ENCODE peak calls at places on chromosomes 16 and 17, in six cellular contexts. X, N, C, R, A and Z are unnamed samples.

GRCh38 chr17:81090361-81091133 is 55.6 kb downstream of the BAIAP2 start:
- DNase-seq in X (no peak), N (peak), C (no peak), R (peak), A (no peak), Z (no peak)

GRCh38 chr17:8124350-8125195 is 667 bp upstream of the HES7 start:
- DNase-seq in X (peak), N (no peak), C (no peak), R (peak), A (no peak), Z (no peak)

GRCh38 chr16:27407158-27407557 is 5.2 kb downstream of the IL21R start:
- DNase-seq in X (no peak), N (no peak), C (peak), R (no peak), A (no peak), Z (no peak)

GRCh38 chr16:28823291-28823718 is 506 bp downstream of the ATXN2L start:
- DNase-seq in X (peak), N (no peak), C (peak), R (no peak), A (no peak), Z (no peak)

GRCh38 chr16:77424841-77425604 is 9.8 kb downstream of the ADAMTS18 start:
- DNase-seq in X (no peak), N (no peak), C (no peak), R (no peak), A (no peak), Z (no peak)

GRCh38 chr17:77299256-77300015 is 158.7 kb downstream of the SEC14L1 start:
- DNase-seq in X (no peak), N (no peak), C (no peak), R (no peak), A (no peak), Z (no peak)

GRCh38 chr17:61538480-61538879 is 52.5 kb downstream of the NACA2 start:
- DNase-seq in X (no peak), N (no peak), C (no peak), R (no peak), A (no peak), Z (no peak)

GRCh38 chr16:60553316-60553801 is 1482.9 kb downstream of the CDH8 start:
- DNase-seq in X (no peak), N (no peak), C (no peak), R (no peak), A (no peak), Z (no peak)

GRCh38 chr16:83995756-83996155 is 27.7 kb downstream of the NECAB2 start:
- DNase-seq in X (peak), N (no peak), C (no peak), R (no peak), A (no peak), Z (peak)

GRCh38 chr17:69477204-69477899 is 62.9 kb downstream of the MAP2K6 start:
- DNase-seq in X (no peak), N (no peak), C (no peak), R (no peak), A (no peak), Z (no peak)

GRCh38 chr17:67074781-67075180 is 30.4 kb downstream of the CACNG1 start:
- DNase-seq in X (no peak), N (no peak), C (no peak), R (no peak), A (no peak), Z (no peak)

GRCh38 chr16:57260294-57260929 is 15.4 kb downstream of the ARL2BP start:
- DNase-seq in X (no peak), N (peak), C (no peak), R (peak), A (peak), Z (peak)

GRCh38 chr16:25073849-25074248 is 37.7 kb upstream of the LCMT1 start:
- DNase-seq in X (no peak), N (no peak), C (no peak), R (no peak), A (no peak), Z (no peak)

GRCh38 chr17:41919165-41919817 is 540 bp upstream of the ACLY start:
- DNase-seq in X (peak), N (no peak), C (no peak), R (no peak), A (no peak), Z (peak)

GRCh38 chr16:56480776-56481467 is 29.6 kb downstream of the OGFOD1 start:
- DNase-seq in X (no peak), N (no peak), C (no peak), R (no peak), A (no peak), Z (peak)

GRCh38 chr17:42290577-42290976 is 2.3 kb downstream of the STAT5A start:
- DNase-seq in X (no peak), N (no peak), C (no peak), R (no peak), A (no peak), Z (no peak)

GRCh38 chr17:57035971-57036481 is 49.0 kb upstream of the AKAP1 start:
- DNase-seq in X (peak), N (no peak), C (no peak), R (no peak), A (no peak), Z (no peak)

GRCh38 chr17:79024901-79025737 is 1.1 kb downstream of the C1QTNF1 start:
- DNase-seq in X (no peak), N (peak), C (no peak), R (peak), A (no peak), Z (no peak)

GRCh38 chr17:82333279-82334171 is at the start of gene SECTM1:
- DNase-seq in X (no peak), N (peak), C (no peak), R (peak), A (no peak), Z (no peak)

GRCh38 chr17:2532146-2532720 is 20.5 kb upstream of the METTL16 start:
- DNase-seq in X (no peak), N (no peak), C (no peak), R (no peak), A (no peak), Z (no peak)

GRCh38 chr17:9971991-9972390 is 66.9 kb upstream of the RCVRN start:
- DNase-seq in X (no peak), N (peak), C (no peak), R (peak), A (no peak), Z (no peak)

GRCh38 chr16:19169081-19169639 is 1.1 kb downstream of the SYT17 start:
- DNase-seq in X (no peak), N (no peak), C (no peak), R (no peak), A (no peak), Z (no peak)

GRCh38 chr17:43986225-43986981 is 18.0 kb upstream of the NAGS start:
- DNase-seq in X (no peak), N (no peak), C (no peak), R (no peak), A (no peak), Z (peak)

GRCh38 chr17:63694974-63695773 is 4.8 kb downstream of the LIMD2 start:
- DNase-seq in X (no peak), N (no peak), C (no peak), R (no peak), A (peak), Z (no peak)

GRCh38 chr16:75267631-75268264 is 16.3 kb upstream of the BCAR1 start:
- DNase-seq in X (peak), N (no peak), C (no peak), R (peak), A (no peak), Z (no peak)

GRCh38 chr16:47196457-47196856 is 52.7 kb upstream of the NETO2 start:
- DNase-seq in X (no peak), N (no peak), C (no peak), R (no peak), A (no peak), Z (no peak)

GRCh38 chr16:11254913-11255736 is 879 bp downstream of the SOCS1 start:
- DNase-seq in X (peak), N (peak), C (peak), R (peak), A (peak), Z (no peak)

GRCh38 chr17:74190807-74191206 is 12.7 kb upstream of the RPL38 start:
- DNase-seq in X (no peak), N (peak), C (no peak), R (no peak), A (no peak), Z (no peak)

GRCh38 chr16:85854935-85855334 is 44.0 kb upstream of the IRF8 start:
- DNase-seq in X (no peak), N (no peak), C (no peak), R (no peak), A (no peak), Z (no peak)

GRCh38 chr16:2483160-2483559 is 8.2 kb downstream of the TBC1D24 start:
- DNase-seq in X (no peak), N (no peak), C (no peak), R (no peak), A (no peak), Z (no peak)

GRCh38 chr16:10668322-10669045 is 26.2 kb downstream of the TEKT5 start:
- DNase-seq in X (no peak), N (peak), C (no peak), R (peak), A (no peak), Z (peak)

GRCh38 chr17:39400547-39401411 is 647 bp downstream of the FBXL20 start:
- DNase-seq in X (no peak), N (peak), C (no peak), R (peak), A (no peak), Z (peak)

GRCh38 chr17:45132569-45133463 is 501 bp upstream of the PLCD3 start:
- DNase-seq in X (peak), N (peak), C (peak), R (peak), A (peak), Z (peak)

GRCh38 chr16:83928341-83929055 is 24.5 kb upstream of the OSGIN1 start:
- DNase-seq in X (no peak), N (peak), C (no peak), R (peak), A (no peak), Z (no peak)

GRCh38 chr17:53892222-53892621 is 69.5 kb downstream of the KIF2B start:
- DNase-seq in X (no peak), N (no peak), C (no peak), R (no peak), A (no peak), Z (no peak)